ENCODE peak calls at places on chromosomes 3 and 15, in seven cellular contexts. One of them, this sample, is unnamed.

GRCh38 chr15:68542771-68543544 is 35.8 kb upstream of the CORO2B start:
- DNase-seq in stomach: no peak
- DNase-seq in CD8-positive, alpha-beta T cell: no peak
- DNase-seq in right atrium auricular region: peak
- DNase-seq in H1: no peak
- DNase-seq in IMR-90: peak
- DNase-seq in neuronal stem cell: no peak
- DNase-seq in this sample: no peak

GRCh38 chr15:31280831-31281216 is 45.8 kb upstream of the KLF13 start:
- DNase-seq in stomach: peak
- DNase-seq in CD8-positive, alpha-beta T cell: no peak
- DNase-seq in right atrium auricular region: no peak
- DNase-seq in H1: no peak
- DNase-seq in IMR-90: no peak
- DNase-seq in neuronal stem cell: no peak
- DNase-seq in this sample: no peak

GRCh38 chr15:93941687-93942086 is 289.7 kb upstream of the MCTP2 start:
- DNase-seq in stomach: no peak
- DNase-seq in CD8-positive, alpha-beta T cell: no peak
- DNase-seq in right atrium auricular region: no peak
- DNase-seq in H1: no peak
- DNase-seq in IMR-90: no peak
- DNase-seq in neuronal stem cell: no peak
- DNase-seq in this sample: no peak

GRCh38 chr3:38018296-38019266 is 10.9 kb downstream of the PLCD1 start:
- DNase-seq in stomach: no peak
- DNase-seq in CD8-positive, alpha-beta T cell: no peak
- DNase-seq in right atrium auricular region: no peak
- DNase-seq in H1: no peak
- DNase-seq in IMR-90: no peak
- DNase-seq in neuronal stem cell: no peak
- DNase-seq in this sample: no peak

GRCh38 chr3:193620650-193621049 is 27.6 kb downstream of the OPA1 start:
- DNase-seq in stomach: no peak
- DNase-seq in CD8-positive, alpha-beta T cell: no peak
- DNase-seq in right atrium auricular region: no peak
- DNase-seq in H1: no peak
- DNase-seq in IMR-90: peak
- DNase-seq in neuronal stem cell: no peak
- DNase-seq in this sample: no peak

GRCh38 chr3:161403251-161403650 is 31.9 kb upstream of the SPTSSB start:
- DNase-seq in stomach: no peak
- DNase-seq in CD8-positive, alpha-beta T cell: no peak
- DNase-seq in right atrium auricular region: no peak
- DNase-seq in H1: no peak
- DNase-seq in IMR-90: no peak
- DNase-seq in neuronal stem cell: no peak
- DNase-seq in this sample: no peak

GRCh38 chr3:134066539-134067310 is 37.0 kb upstream of the SLCO2A1 start:
- DNase-seq in stomach: peak
- DNase-seq in CD8-positive, alpha-beta T cell: no peak
- DNase-seq in right atrium auricular region: peak
- DNase-seq in H1: no peak
- DNase-seq in IMR-90: no peak
- DNase-seq in neuronal stem cell: no peak
- DNase-seq in this sample: no peak

GRCh38 chr15:56468271-56468912 is 3.5 kb upstream of the MNS1 start:
- DNase-seq in stomach: no peak
- DNase-seq in CD8-positive, alpha-beta T cell: no peak
- DNase-seq in right atrium auricular region: no peak
- DNase-seq in H1: no peak
- DNase-seq in IMR-90: peak
- DNase-seq in neuronal stem cell: no peak
- DNase-seq in this sample: no peak

GRCh38 chr15:28989239-28989830 is 103.6 kb downstream of the APBA2 start:
- DNase-seq in stomach: no peak
- DNase-seq in CD8-positive, alpha-beta T cell: no peak
- DNase-seq in right atrium auricular region: no peak
- DNase-seq in H1: peak
- DNase-seq in IMR-90: peak
- DNase-seq in neuronal stem cell: peak
- DNase-seq in this sample: peak

GRCh38 chr3:52721742-52722033 is 15.8 kb downstream of the SPCS1 start:
- DNase-seq in stomach: no peak
- DNase-seq in CD8-positive, alpha-beta T cell: no peak
- DNase-seq in right atrium auricular region: no peak
- DNase-seq in H1: no peak
- DNase-seq in IMR-90: no peak
- DNase-seq in neuronal stem cell: no peak
- DNase-seq in this sample: no peak

GRCh38 chr3:55792010-55792409 is 304.9 kb upstream of the WNT5A start:
- DNase-seq in stomach: no peak
- DNase-seq in CD8-positive, alpha-beta T cell: no peak
- DNase-seq in right atrium auricular region: no peak
- DNase-seq in H1: no peak
- DNase-seq in IMR-90: no peak
- DNase-seq in neuronal stem cell: no peak
- DNase-seq in this sample: no peak

GRCh38 chr3:63613561-63613960 is 38.9 kb upstream of the SNTN start:
- DNase-seq in stomach: no peak
- DNase-seq in CD8-positive, alpha-beta T cell: no peak
- DNase-seq in right atrium auricular region: no peak
- DNase-seq in H1: no peak
- DNase-seq in IMR-90: peak
- DNase-seq in neuronal stem cell: no peak
- DNase-seq in this sample: no peak

GRCh38 chr3:42148982-42149432 is 57.9 kb downstream of the TRAK1 start:
- DNase-seq in stomach: peak
- DNase-seq in CD8-positive, alpha-beta T cell: no peak
- DNase-seq in right atrium auricular region: peak
- DNase-seq in H1: peak
- DNase-seq in IMR-90: peak
- DNase-seq in neuronal stem cell: peak
- DNase-seq in this sample: peak

GRCh38 chr3:197518794-197519451 is 36.8 kb downstream of the BDH1 start:
- DNase-seq in stomach: no peak
- DNase-seq in CD8-positive, alpha-beta T cell: peak
- DNase-seq in right atrium auricular region: no peak
- DNase-seq in H1: no peak
- DNase-seq in IMR-90: no peak
- DNase-seq in neuronal stem cell: no peak
- DNase-seq in this sample: no peak

GRCh38 chr3:50515565-50516047 is 12.2 kb upstream of the CACNA2D2 start:
- DNase-seq in stomach: no peak
- DNase-seq in CD8-positive, alpha-beta T cell: no peak
- DNase-seq in right atrium auricular region: peak
- DNase-seq in H1: no peak
- DNase-seq in IMR-90: no peak
- DNase-seq in neuronal stem cell: peak
- DNase-seq in this sample: no peak

GRCh38 chr3:103295974-103296570 is 861.3 kb downstream of the ZPLD1 start:
- DNase-seq in stomach: no peak
- DNase-seq in CD8-positive, alpha-beta T cell: no peak
- DNase-seq in right atrium auricular region: no peak
- DNase-seq in H1: no peak
- DNase-seq in IMR-90: peak
- DNase-seq in neuronal stem cell: no peak
- DNase-seq in this sample: no peak

GRCh38 chr3:125126323-125126722 is 70.5 kb upstream of the HEG1 start:
- DNase-seq in stomach: no peak
- DNase-seq in CD8-positive, alpha-beta T cell: no peak
- DNase-seq in right atrium auricular region: no peak
- DNase-seq in H1: no peak
- DNase-seq in IMR-90: no peak
- DNase-seq in neuronal stem cell: no peak
- DNase-seq in this sample: no peak

GRCh38 chr3:2837893-2838292 is 272.3 kb downstream of the IL5RA start:
- DNase-seq in stomach: no peak
- DNase-seq in CD8-positive, alpha-beta T cell: no peak
- DNase-seq in right atrium auricular region: no peak
- DNase-seq in H1: no peak
- DNase-seq in IMR-90: no peak
- DNase-seq in neuronal stem cell: no peak
- DNase-seq in this sample: no peak

GRCh38 chr15:32668942-32669341 is 27.4 kb downstream of the SCG5 start:
- DNase-seq in stomach: no peak
- DNase-seq in CD8-positive, alpha-beta T cell: no peak
- DNase-seq in right atrium auricular region: no peak
- DNase-seq in H1: peak
- DNase-seq in IMR-90: no peak
- DNase-seq in neuronal stem cell: no peak
- DNase-seq in this sample: no peak

GRCh38 chr3:58296269-58296668 is 9.8 kb upstream of the RPP14 start:
- DNase-seq in stomach: no peak
- DNase-seq in CD8-positive, alpha-beta T cell: no peak
- DNase-seq in right atrium auricular region: no peak
- DNase-seq in H1: no peak
- DNase-seq in IMR-90: no peak
- DNase-seq in neuronal stem cell: no peak
- DNase-seq in this sample: peak

GRCh38 chr3:197567900-197568685 is 12.3 kb upstream of the BDH1 start:
- DNase-seq in stomach: no peak
- DNase-seq in CD8-positive, alpha-beta T cell: no peak
- DNase-seq in right atrium auricular region: no peak
- DNase-seq in H1: no peak
- DNase-seq in IMR-90: no peak
- DNase-seq in neuronal stem cell: no peak
- DNase-seq in this sample: no peak

GRCh38 chr15:27767918-27768640 is 331.0 kb downstream of the OCA2 start:
- DNase-seq in stomach: no peak
- DNase-seq in CD8-positive, alpha-beta T cell: no peak
- DNase-seq in right atrium auricular region: no peak
- DNase-seq in H1: no peak
- DNase-seq in IMR-90: no peak
- DNase-seq in neuronal stem cell: no peak
- DNase-seq in this sample: no peak

GRCh38 chr3:33117461-33117860 is 3.6 kb downstream of the CRTAP start:
- DNase-seq in stomach: no peak
- DNase-seq in CD8-positive, alpha-beta T cell: no peak
- DNase-seq in right atrium auricular region: no peak
- DNase-seq in H1: no peak
- DNase-seq in IMR-90: no peak
- DNase-seq in neuronal stem cell: no peak
- DNase-seq in this sample: no peak
- H3K27ac ChIP-seq in stomach: no peak
- H3K27ac ChIP-seq in CD8-positive, alpha-beta T cell: no peak
- H3K27ac ChIP-seq in right atrium auricular region: no peak
- H3K27ac ChIP-seq in H1: no peak
- H3K27ac ChIP-seq in IMR-90: no peak
- H3K27ac ChIP-seq in neuronal stem cell: no peak
- H3K27ac ChIP-seq in this sample: peak

DNA sequence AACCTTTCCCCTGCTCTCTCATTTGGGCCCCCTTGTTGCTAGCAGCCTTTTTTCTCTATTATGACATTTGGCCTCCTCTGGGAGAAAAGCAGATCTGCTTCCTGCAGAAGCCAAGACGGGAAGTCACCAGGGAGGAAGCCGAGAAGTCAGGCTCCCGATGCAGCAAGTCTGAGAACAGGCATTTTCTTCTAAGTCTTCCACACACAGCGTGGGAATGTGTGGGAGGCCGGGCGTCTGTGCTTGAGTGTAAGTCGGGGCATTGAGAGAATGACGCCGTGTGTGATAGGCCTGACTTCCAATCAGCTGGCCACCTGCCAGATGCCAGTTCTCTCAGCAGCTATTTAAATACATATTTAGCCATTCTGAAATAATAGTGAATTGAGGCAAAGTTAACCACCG is 75.8 kb upstream of the FAM98B start:
- DNase-seq in stomach: peak
- DNase-seq in CD8-positive, alpha-beta T cell: no peak
- DNase-seq in right atrium auricular region: peak
- DNase-seq in H1: no peak
- DNase-seq in IMR-90: peak
- DNase-seq in neuronal stem cell: no peak
- DNase-seq in this sample: no peak
- H3K27ac ChIP-seq in stomach: peak
- H3K27ac ChIP-seq in CD8-positive, alpha-beta T cell: no peak
- H3K27ac ChIP-seq in right atrium auricular region: peak
- H3K27ac ChIP-seq in H1: no peak
- H3K27ac ChIP-seq in IMR-90: peak
- H3K27ac ChIP-seq in neuronal stem cell: no peak
- H3K27ac ChIP-seq in this sample: no peak

DNA sequence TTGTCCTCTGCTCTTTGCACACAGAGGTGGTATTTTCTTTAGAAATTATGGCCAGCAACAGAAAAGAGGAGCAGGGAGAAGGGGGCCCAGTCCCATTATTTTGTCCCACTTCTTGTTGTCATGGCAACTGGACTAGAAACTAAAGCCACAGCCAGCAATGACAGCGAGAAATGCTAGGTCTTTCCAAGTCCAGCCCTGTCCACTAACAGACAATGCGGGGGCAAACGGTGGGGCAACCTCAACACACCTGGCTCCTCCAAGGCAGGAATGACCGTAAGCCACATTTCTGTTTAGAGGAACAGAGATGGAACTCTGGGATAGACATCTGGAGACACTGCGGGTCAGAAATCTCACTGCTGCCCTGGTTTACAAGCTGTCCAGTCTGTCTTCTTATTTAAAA is 107.3 kb downstream of the RFTN1 start:
- DNase-seq in stomach: no peak
- DNase-seq in CD8-positive, alpha-beta T cell: no peak
- DNase-seq in right atrium auricular region: no peak
- DNase-seq in H1: no peak
- DNase-seq in IMR-90: no peak
- DNase-seq in neuronal stem cell: no peak
- DNase-seq in this sample: no peak
- H3K27ac ChIP-seq in stomach: no peak
- H3K27ac ChIP-seq in CD8-positive, alpha-beta T cell: no peak
- H3K27ac ChIP-seq in right atrium auricular region: no peak
- H3K27ac ChIP-seq in H1: no peak
- H3K27ac ChIP-seq in IMR-90: no peak
- H3K27ac ChIP-seq in neuronal stem cell: no peak
- H3K27ac ChIP-seq in this sample: no peak

GRCh38 chr15:60744826-60745225 is 265.9 kb upstream of the ICE2 start:
- DNase-seq in stomach: no peak
- DNase-seq in CD8-positive, alpha-beta T cell: no peak
- DNase-seq in right atrium auricular region: peak
- DNase-seq in H1: no peak
- DNase-seq in IMR-90: no peak
- DNase-seq in neuronal stem cell: no peak
- DNase-seq in this sample: no peak
- H3K27ac ChIP-seq in stomach: peak
- H3K27ac ChIP-seq in CD8-positive, alpha-beta T cell: no peak
- H3K27ac ChIP-seq in right atrium auricular region: peak
- H3K27ac ChIP-seq in H1: no peak
- H3K27ac ChIP-seq in IMR-90: no peak
- H3K27ac ChIP-seq in neuronal stem cell: no peak
- H3K27ac ChIP-seq in this sample: no peak